ENCODE peak calls at places on chromosomes 1 and 21, in eight cellular contexts. M is breast epithelium, F is coronary artery, S is neural progenitor cell, B is brain microvascular endothelial cell, Q is A549, X is pancreas, L is prostate gland. J is an unnamed sample.
A peak's percentile ranks its signal among the peaks of the same experiment; 100 is the strongest.

GRCh38 chr1:207695943-207696342 is 51.0 kb downstream of the CR1L start:
- DNase-seq in M (no peak), F (no peak), S (peak; percentile 11), B (no peak), Q (no peak), X (no peak), L (no peak), J (no peak)

GRCh38 chr1:160101717-160102522 is 3.5 kb upstream of the IGSF8 start:
- DNase-seq in M (no peak), F (no peak), S (no peak), B (no peak), Q (no peak), X (no peak), L (no peak), J (peak; percentile 59)

GRCh38 chr1:109543988-109544735 is 4.3 kb upstream of the GNAI3 start:
- DNase-seq in M (no peak), F (no peak), S (no peak), B (no peak), Q (no peak), X (no peak), L (no peak), J (no peak)

GRCh38 chr1:200917291-200917817 is 22.7 kb downstream of the INAVA start:
- DNase-seq in M (no peak), F (no peak), S (peak; percentile 25), B (no peak), Q (no peak), X (no peak), L (no peak), J (no peak)

GRCh38 chr1:53557369-53557768 is 98.2 kb downstream of the DMRTB1 start:
- DNase-seq in M (no peak), F (no peak), S (no peak), B (no peak), Q (no peak), X (no peak), L (no peak), J (no peak)

GRCh38 chr1:226199971-226200370 is 13.4 kb upstream of the ACBD3 start:
- DNase-seq in M (no peak), F (no peak), S (no peak), B (no peak), Q (no peak), X (no peak), L (no peak), J (no peak)

GRCh38 chr21:22223385-22223784 is 1225.2 kb downstream of the NCAM2 start:
- DNase-seq in M (no peak), F (no peak), S (no peak), B (no peak), Q (no peak), X (no peak), L (no peak), J (peak; percentile 2)

GRCh38 chr1:205069371-205070125 is 14.7 kb downstream of the TMEM81 start:
- DNase-seq in M (no peak), F (peak; percentile 65), S (no peak), B (no peak), Q (no peak), X (peak; percentile 38), L (no peak), J (no peak)

GRCh38 chr1:111886741-111887140 is 102.7 kb downstream of the KCND3 start:
- DNase-seq in M (no peak), F (no peak), S (no peak), B (no peak), Q (no peak), X (no peak), L (no peak), J (no peak)

GRCh38 chr1:193187114-193187513 is 701 bp upstream of the B3GALT2 start:
- DNase-seq in M (no peak), F (no peak), S (no peak), B (no peak), Q (no peak), X (no peak), L (no peak), J (no peak)

GRCh38 chr1:193185861-193186714 is at the start of gene B3GALT2:
- DNase-seq in M (no peak), F (no peak), S (peak; percentile 5), B (peak; percentile 48), Q (no peak), X (no peak), L (peak; percentile 7), J (peak; percentile 55)

GRCh38 chr1:193183019-193183643 is 3.3 kb downstream of the B3GALT2 start:
- DNase-seq in M (no peak), F (no peak), S (peak; percentile 50), B (peak; percentile 40), Q (no peak), X (no peak), L (peak; percentile 20), J (peak; percentile 78)

GRCh38 chr1:193185206-193185605 is 1.2 kb downstream of the B3GALT2 start:
- DNase-seq in M (no peak), F (no peak), S (no peak), B (no peak), Q (no peak), X (no peak), L (no peak), J (no peak)

GRCh38 chr1:193184776-193185175 is 1.6 kb downstream of the B3GALT2 start:
- DNase-seq in M (no peak), F (no peak), S (no peak), B (no peak), Q (no peak), X (no peak), L (no peak), J (no peak)
- H3K4me3 ChIP-seq in M (no peak overlapping the region), F (no peak overlapping the region), S (no peak overlapping the region), B (no peak overlapping the region), Q (no peak overlapping the region), X (no peak overlapping the region), L (peak overlapping the region; percentile 14), J (no peak overlapping the region)

DNA sequence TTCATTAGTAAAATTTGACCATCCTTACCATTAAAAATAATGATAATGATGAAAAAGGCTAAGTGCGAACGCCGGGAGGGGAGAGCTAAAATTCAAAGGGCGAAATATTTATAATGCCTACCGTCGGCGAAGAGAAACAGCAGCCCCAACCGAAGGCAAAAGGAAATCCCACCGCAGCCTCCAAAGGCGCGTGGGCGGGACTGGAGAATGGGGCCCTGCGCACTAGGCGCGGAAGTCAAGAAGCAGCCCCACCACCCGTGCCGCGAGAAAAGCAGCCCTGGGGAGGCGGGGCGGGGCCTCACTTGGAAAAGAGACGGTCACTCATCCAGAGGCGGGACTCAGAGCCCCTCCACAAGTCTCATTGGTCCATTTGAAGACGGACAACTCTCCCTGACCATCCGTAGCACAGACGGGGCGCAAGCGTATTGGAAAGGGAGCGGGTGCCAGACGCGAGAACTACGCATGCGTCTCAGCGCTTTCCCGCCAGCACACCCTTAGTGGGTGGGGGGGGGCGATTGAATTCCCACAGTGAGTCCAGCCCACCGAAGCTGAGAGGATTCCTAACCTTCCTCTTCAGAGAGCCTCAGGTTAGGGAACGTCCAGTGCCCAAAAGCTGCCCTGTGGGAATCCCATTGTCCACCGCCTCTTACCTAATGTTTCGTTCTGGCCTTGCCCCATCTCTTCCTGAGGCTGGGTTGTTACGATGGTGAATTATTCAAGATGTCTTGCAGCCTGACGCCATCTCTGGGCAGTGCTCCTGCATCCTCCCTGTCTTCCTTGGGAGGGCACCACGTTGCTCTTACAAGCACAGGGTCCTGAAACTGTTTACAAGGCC is 19.0 kb downstream of the MTX1 start:
- DNase-seq in M (peak; percentile 99), F (peak; percentile 99), S (peak; percentile 99), B (peak; percentile 99), Q (peak; percentile 100), X (peak; percentile 93), L (peak; percentile 98), J (peak; percentile 100)
- TF ChIP-seq CTCF in M (no peak), F (no peak), S (peak; percentile 24), B (peak; percentile 19), Q (no peak), X (no peak), L (no peak), J (no peak)

GRCh38 chr1:156841289-156841855 is 17.5 kb downstream of the INSRR start:
- DNase-seq in M (no peak), F (no peak), S (no peak), B (no peak), Q (no peak), X (peak; percentile 39), L (no peak), J (no peak)

GRCh38 chr1:156838972-156839371 is 19.9 kb downstream of the INSRR start:
- DNase-seq in M (no peak), F (no peak), S (peak; percentile 70), B (no peak), Q (peak; percentile 72), X (no peak), L (no peak), J (peak; percentile 36)

GRCh38 chr1:156839426-156840109 is 19.3 kb downstream of the INSRR start:
- DNase-seq in M (no peak), F (no peak), S (peak; percentile 50), B (no peak), Q (no peak), X (no peak), L (no peak), J (no peak)

GRCh38 chr1:156840880-156841279 is 18.0 kb downstream of the INSRR start:
- DNase-seq in M (no peak), F (no peak), S (no peak), B (no peak), Q (no peak), X (peak; percentile 52), L (no peak), J (no peak)

DNA sequence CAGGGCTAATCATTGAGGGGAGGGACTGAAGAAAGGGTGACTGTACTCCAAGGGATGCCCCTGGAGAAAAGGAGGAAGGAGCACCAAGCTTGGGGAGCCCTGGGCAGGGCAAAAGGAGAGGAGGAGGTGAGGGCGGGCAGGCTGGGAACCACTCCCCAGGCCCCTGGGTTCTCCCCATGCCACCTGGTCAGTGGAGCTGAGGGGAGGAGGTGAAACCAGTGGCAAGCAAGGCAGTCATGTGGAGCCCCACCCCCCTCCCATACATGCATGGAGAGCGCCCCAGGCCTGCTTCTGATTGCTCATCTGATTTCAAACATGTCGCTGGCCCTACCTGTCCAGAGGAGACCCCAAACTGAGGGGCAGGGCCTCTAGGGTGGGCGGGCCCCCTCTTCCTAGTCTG is 18.7 kb downstream of the INSRR start:
- DNase-seq in M (no peak), F (no peak), S (no peak), B (no peak), Q (no peak), X (no peak), L (no peak), J (no peak)
- H3K4me3 ChIP-seq in M (no peak overlapping the region), F (no peak overlapping the region), S (no peak overlapping the region), B (no peak overlapping the region), Q (no peak overlapping the region), X (no peak overlapping the region), L (no peak overlapping the region), J (no peak overlapping the region)

GRCh38 chr1:15849775-15850449 is 2.4 kb downstream of the SPEN start:
- DNase-seq in M (no peak), F (no peak), S (peak; percentile 89), B (peak; percentile 53), Q (peak; percentile 33), X (no peak), L (peak; percentile 55), J (peak; percentile 46)

GRCh38 chr1:15848143-15848928 is 829 bp downstream of the SPEN start:
- DNase-seq in M (no peak), F (peak; percentile 78), S (peak; percentile 63), B (peak; percentile 20), Q (no peak), X (peak; percentile 79), L (peak; percentile 24), J (no peak)

GRCh38 chr1:15848929-15849774 is 1.6 kb downstream of the SPEN start:
- DNase-seq in M (peak; percentile 91), F (peak; percentile 91), S (peak; percentile 92), B (peak; percentile 85), Q (peak; percentile 16), X (peak; percentile 86), L (peak; percentile 91), J (peak; percentile 80)

GRCh38 chr1:15847893-15848142 is 311 bp downstream of the SPEN start:
- DNase-seq in M (no peak), F (no peak), S (no peak), B (no peak), Q (no peak), X (no peak), L (no peak), J (no peak)

GRCh38 chr1:15847100-15847892 is at the start of gene SPEN:
- DNase-seq in M (peak; percentile 97), F (peak; percentile 97), S (peak; percentile 99), B (peak; percentile 91), Q (peak; percentile 68), X (peak; percentile 99), L (peak; percentile 96), J (peak; percentile 97)
- TF ChIP-seq CTCF in M (peak; percentile 50), F (no peak), S (no peak), B (no peak), Q (no peak), X (no peak), L (no peak), J (no peak)